ENCODE peak calls at places on chromosome 15, in six cellular contexts. Y is NCI-H510A, J is HFFc6, E is RPMI7951, V is small intestine, F is HEK293T. Q is an unnamed sample.

GRCh38 chr15:99486371-99487336 is 79.1 kb upstream of the MEF2A start:
- DNase-seq in Y (no peak), J (peak; percentile 25), E (peak; percentile 98), V (peak; percentile 43), F (peak; percentile 60), Q (peak; percentile 82)

GRCh38 chr15:91857224-91857585 is 3.7 kb downstream of the SLCO3A1 start:
- DNase-seq in Y (no peak), J (no peak), E (no peak), V (no peak), F (no peak), Q (no peak)

GRCh38 chr15:92981333-92981732 is 81.2 kb downstream of the CHD2 start:
- DNase-seq in Y (no peak), J (no peak), E (no peak), V (no peak), F (no peak), Q (no peak)

GRCh38 chr15:74320358-74321247 is 46.8 kb downstream of the CYP11A1 start:
- DNase-seq in Y (no peak), J (peak; percentile 35), E (peak; percentile 68), V (peak; percentile 29), F (peak; percentile 63), Q (peak; percentile 51)

GRCh38 chr15:38707802-38708671 is 143.4 kb upstream of the RASGRP1 start:
- DNase-seq in Y (no peak), J (peak; percentile 71), E (peak; percentile 74), V (peak; percentile 71), F (peak; percentile 38), Q (peak; percentile 72)

GRCh38 chr15:37880009-37880834 is 54.2 kb upstream of the TMCO5A start:
- DNase-seq in Y (no peak), J (peak; percentile 53), E (peak; percentile 40), V (peak; percentile 26), F (peak; percentile 31), Q (peak; percentile 58)

GRCh38 chr15:79815468-79815867 is 81.3 kb downstream of the MTHFS start:
- DNase-seq in Y (no peak), J (no peak), E (no peak), V (no peak), F (no peak), Q (no peak)

GRCh38 chr15:46260937-46261336 is 626.1 kb downstream of the SQOR start:
- DNase-seq in Y (no peak), J (no peak), E (no peak), V (no peak), F (no peak), Q (no peak)

GRCh38 chr15:94229591-94230365 is 1.6 kb upstream of the MCTP2 start:
- DNase-seq in Y (no peak), J (no peak), E (peak; percentile 63), V (peak; percentile 74), F (no peak), Q (no peak)

GRCh38 chr15:79132770-79133169 is 42.2 kb upstream of the RASGRF1 start:
- DNase-seq in Y (no peak), J (no peak), E (no peak), V (no peak), F (no peak), Q (no peak)

GRCh38 chr15:76199106-76200082 is 111.9 kb downstream of the ETFA start:
- DNase-seq in Y (no peak), J (peak; percentile 89), E (peak; percentile 92), V (no peak), F (no peak), Q (no peak)

GRCh38 chr15:51846463-51847230 is 17.2 kb downstream of the TMOD3 start:
- DNase-seq in Y (no peak), J (peak; percentile 72), E (peak; percentile 62), V (no peak), F (no peak), Q (no peak)

GRCh38 chr15:51121118-51121517 is 26.4 kb upstream of the TNFAIP8L3 start:
- DNase-seq in Y (no peak), J (peak; percentile 96), E (peak; percentile 97), V (peak; percentile 11), F (no peak), Q (peak; percentile 36)

GRCh38 chr15:55858661-55859060 is 115.7 kb upstream of the PRTG start:
- DNase-seq in Y (no peak), J (no peak), E (peak; percentile 3), V (no peak), F (no peak), Q (no peak)

GRCh38 chr15:93173369-93173768 is 84.4 kb upstream of the RGMA start:
- DNase-seq in Y (no peak), J (peak; percentile 33), E (peak; percentile 67), V (no peak), F (no peak), Q (no peak)

GRCh38 chr15:62624541-62625399 is 417.8 kb upstream of the TPM1 start:
- DNase-seq in Y (no peak), J (peak; percentile 70), E (peak; percentile 86), V (peak; percentile 7), F (no peak), Q (no peak)

GRCh38 chr15:62603757-62604156 is 438.7 kb upstream of the C2CD4B start:
- DNase-seq in Y (no peak), J (peak; percentile 34), E (peak; percentile 26), V (peak; percentile 74), F (no peak), Q (no peak)

GRCh38 chr15:27639595-27639994 is 459.5 kb downstream of the OCA2 start:
- DNase-seq in Y (no peak), J (no peak), E (no peak), V (no peak), F (no peak), Q (no peak)

GRCh38 chr15:91491131-91491950 is 362.2 kb upstream of the SLCO3A1 start:
- DNase-seq in Y (no peak), J (peak; percentile 65), E (peak; percentile 93), V (no peak), F (no peak), Q (no peak)

GRCh38 chr15:91521996-91522395 is 331.5 kb upstream of the SLCO3A1 start:
- DNase-seq in Y (no peak), J (peak; percentile 77), E (peak; percentile 37), V (no peak), F (no peak), Q (no peak)

GRCh38 chr15:90036343-90036742 is 35.2 kb downstream of the ZNF710 start:
- DNase-seq in Y (no peak), J (no peak), E (no peak), V (no peak), F (no peak), Q (no peak)

GRCh38 chr15:43934480-43934879 is 107.7 kb downstream of the WDR76 start:
- DNase-seq in Y (no peak), J (peak; percentile 39), E (peak; percentile 73), V (no peak), F (no peak), Q (no peak)

GRCh38 chr15:40756938-40757337 is 1.9 kb upstream of the RMDN3 start:
- DNase-seq in Y (no peak), J (no peak), E (no peak), V (no peak), F (no peak), Q (no peak)

GRCh38 chr15:39665629-39666245 is 84.9 kb downstream of the THBS1 start:
- DNase-seq in Y (no peak), J (no peak), E (no peak), V (no peak), F (no peak), Q (no peak)

GRCh38 chr15:58344164-58345070 is 87.4 kb upstream of the LIPC start:
- DNase-seq in Y (no peak), J (no peak), E (no peak), V (no peak), F (no peak), Q (no peak)

GRCh38 chr15:79172032-79172481 is 81.5 kb upstream of the RASGRF1 start:
- DNase-seq in Y (no peak), J (no peak), E (no peak), V (no peak), F (peak; percentile 48), Q (no peak)

GRCh38 chr15:69475769-69476358 is 23.2 kb downstream of the RPLP1 start:
- DNase-seq in Y (no peak), J (peak; percentile 63), E (peak; percentile 77), V (peak; percentile 75), F (peak; percentile 82), Q (peak; percentile 87)

GRCh38 chr15:75452968-75453702 is 1.6 kb upstream of the SIN3A start:
- DNase-seq in Y (peak; percentile 10), J (peak; percentile 12), E (peak; percentile 40), V (peak; percentile 39), F (no peak), Q (peak; percentile 65)

GRCh38 chr15:69474291-69474690 is 21.7 kb downstream of the RPLP1 start:
- DNase-seq in Y (no peak), J (peak; percentile 69), E (peak; percentile 53), V (no peak), F (no peak), Q (no peak)

GRCh38 chr15:59553879-59554735 is 57.5 kb upstream of the GCNT3 start:
- DNase-seq in Y (no peak), J (peak; percentile 12), E (peak; percentile 30), V (peak; percentile 62), F (no peak), Q (peak; percentile 54)

GRCh38 chr15:70086636-70087035 is 11.1 kb downstream of the TLE3 start:
- DNase-seq in Y (no peak), J (no peak), E (no peak), V (no peak), F (no peak), Q (no peak)

GRCh38 chr15:75732206-75732808 is 19.7 kb upstream of the CSPG4 start:
- DNase-seq in Y (no peak), J (no peak), E (no peak), V (no peak), F (no peak), Q (no peak)

GRCh38 chr15:89130194-89130593 is 41.9 kb downstream of the ABHD2 start:
- DNase-seq in Y (no peak), J (no peak), E (no peak), V (no peak), F (no peak), Q (no peak)